ENCODE peak calls at places on chromosomes 2 and 18, in seven cellular contexts. O, N, E, Z, X, K and S are unnamed samples.

GRCh38 chr2:78940998-78941397 is 84.5 kb upstream of the REG3G start:
- DNase-seq in O (no peak), N (no peak), E (no peak), Z (no peak), X (no peak), K (no peak), S (no peak)

GRCh38 chr18:5626130-5626880 is 82.5 kb upstream of the EPB41L3 start:
- DNase-seq in O (no peak), N (peak; percentile 36), E (no peak), Z (no peak), X (no peak), K (no peak), S (no peak)

GRCh38 chr2:231522418-231523180 is 7.6 kb downstream of the NMUR1 start:
- DNase-seq in O (no peak), N (no peak), E (no peak), Z (no peak), X (peak; percentile 58), K (no peak), S (no peak)

GRCh38 chr18:45690975-45691815 is 32.8 kb upstream of the SLC14A1 start:
- DNase-seq in O (peak; percentile 72), N (peak; percentile 90), E (peak; percentile 34), Z (peak; percentile 77), X (peak; percentile 71), K (peak; percentile 79), S (no peak)

GRCh38 chr2:205903549-205904129 is 182.3 kb downstream of the INO80D start:
- DNase-seq in O (no peak), N (peak; percentile 74), E (no peak), Z (no peak), X (no peak), K (peak; percentile 74), S (no peak)

GRCh38 chr2:169775765-169776482 is 22.7 kb upstream of the SSB start:
- DNase-seq in O (no peak), N (no peak), E (no peak), Z (no peak), X (no peak), K (no peak), S (no peak)

GRCh38 chr2:186603208-186603765 is 13.4 kb downstream of the ITGAV start:
- DNase-seq in O (no peak), N (no peak), E (no peak), Z (no peak), X (no peak), K (no peak), S (no peak)

GRCh38 chr18:33169218-33169617 is 271.3 kb downstream of the CCDC178 start:
- DNase-seq in O (no peak), N (no peak), E (no peak), Z (no peak), X (no peak), K (no peak), S (no peak)

GRCh38 chr2:232891621-232892071 is 21.6 kb downstream of the SNORC start:
- DNase-seq in O (no peak), N (no peak), E (no peak), Z (peak; percentile 45), X (no peak), K (no peak), S (peak; percentile 53)

GRCh38 chr2:32383858-32384257 is 27.0 kb downstream of the BIRC6 start:
- DNase-seq in O (no peak), N (no peak), E (no peak), Z (no peak), X (no peak), K (no peak), S (no peak)

GRCh38 chr2:154700142-154700541 is 1.6 kb downstream of the KCNJ3 start:
- DNase-seq in O (no peak), N (no peak), E (no peak), Z (no peak), X (no peak), K (no peak), S (no peak)

GRCh38 chr2:127423476-127423840 is 5.2 kb downstream of the PROC start:
- DNase-seq in O (no peak), N (no peak), E (no peak), Z (no peak), X (no peak), K (peak; percentile 68), S (no peak)

GRCh38 chr2:208584387-208584965 is 177.9 kb downstream of the PTH2R start:
- DNase-seq in O (no peak), N (no peak), E (no peak), Z (no peak), X (no peak), K (no peak), S (no peak)

GRCh38 chr18:10072659-10073309 is 159.0 kb downstream of the VAPA start:
- DNase-seq in O (no peak), N (peak; percentile 18), E (no peak), Z (no peak), X (no peak), K (no peak), S (no peak)

GRCh38 chr2:134074619-134075018 is 179.3 kb upstream of the MGAT5 start:
- DNase-seq in O (no peak), N (no peak), E (no peak), Z (no peak), X (no peak), K (no peak), S (no peak)

GRCh38 chr2:106990307-106990706 is 104.3 kb upstream of the ST6GAL2 start:
- DNase-seq in O (no peak), N (no peak), E (no peak), Z (no peak), X (no peak), K (no peak), S (no peak)

GRCh38 chr2:152322222-152322621 is 12.8 kb upstream of the FMNL2 start:
- DNase-seq in O (no peak), N (no peak), E (no peak), Z (no peak), X (no peak), K (no peak), S (no peak)

GRCh38 chr2:74130211-74130995 is 17.3 kb downstream of the BOLA3 start:
- DNase-seq in O (no peak), N (peak; percentile 99), E (no peak), Z (no peak), X (no peak), K (no peak), S (no peak)

DNA sequence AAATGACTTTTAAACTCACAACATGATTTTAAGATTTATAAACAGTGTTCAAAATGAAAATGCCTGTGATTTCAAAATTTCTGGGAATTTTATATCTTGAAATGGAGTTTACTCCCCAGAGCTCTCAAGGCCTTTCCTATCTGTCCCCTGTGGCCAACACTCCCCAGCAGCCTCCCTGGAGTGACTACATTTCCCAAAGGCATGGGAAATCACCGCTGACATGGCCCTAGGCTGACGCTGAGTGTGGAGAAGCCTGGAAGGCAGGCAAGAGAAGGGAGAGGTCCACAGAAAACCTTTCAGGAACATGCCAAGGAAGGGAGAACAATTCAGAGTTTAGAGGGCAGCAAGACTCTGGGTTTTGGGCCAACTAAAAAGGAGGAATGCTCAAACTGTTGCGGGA is 20.2 kb upstream of the ZFP36L2 start:
- DNase-seq in O (no peak), N (no peak), E (no peak), Z (no peak), X (no peak), K (no peak), S (no peak)
- H3K27ac ChIP-seq in O (no peak overlapping the region), N (peak overlapping the region; percentile 58), E (no peak overlapping the region), Z (no peak overlapping the region), X (no peak overlapping the region), K (no peak overlapping the region), S (no peak overlapping the region)

DNA sequence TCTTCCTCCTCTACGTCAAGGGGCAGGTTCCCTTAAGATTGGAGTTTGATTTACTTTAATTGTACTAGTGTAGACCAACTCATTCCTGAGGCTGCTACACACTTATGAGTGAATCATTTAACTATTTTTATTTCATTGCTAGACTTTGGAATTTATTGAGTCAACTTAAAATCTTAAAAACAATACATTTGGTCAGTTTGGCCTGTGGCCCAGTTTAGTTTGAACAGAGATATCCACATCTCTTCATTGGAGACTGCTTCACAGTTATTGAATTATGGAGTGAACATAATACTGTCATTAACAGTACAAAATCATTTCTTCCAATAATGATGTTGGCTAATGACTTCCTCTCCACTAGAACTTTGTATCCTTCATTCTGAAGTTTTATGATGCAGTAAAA is 34.5 kb upstream of the STPG4 start:
- DNase-seq in O (no peak), N (no peak), E (no peak), Z (no peak), X (no peak), K (no peak), S (no peak)
- H3K27ac ChIP-seq in O (no peak overlapping the region), N (no peak overlapping the region), E (peak overlapping the region; percentile 68), Z (no peak overlapping the region), X (peak overlapping the region; percentile 89), K (peak overlapping the region; percentile 20), S (peak overlapping the region; percentile 81)

GRCh38 chr2:18066894-18067293 is 188.4 kb downstream of the KCNS3 start:
- DNase-seq in O (no peak), N (no peak), E (no peak), Z (no peak), X (no peak), K (no peak), S (no peak)

GRCh38 chr2:18067980-18068379 is 189.5 kb downstream of the KCNS3 start:
- DNase-seq in O (no peak), N (no peak), E (no peak), Z (no peak), X (no peak), K (no peak), S (no peak)

GRCh38 chr2:18063826-18064485 is 185.5 kb downstream of the KCNS3 start:
- DNase-seq in O (no peak), N (no peak), E (no peak), Z (no peak), X (no peak), K (no peak), S (no peak)

GRCh38 chr2:18062892-18063291 is 184.4 kb downstream of the KCNS3 start:
- DNase-seq in O (no peak), N (no peak), E (no peak), Z (no peak), X (no peak), K (no peak), S (no peak)

GRCh38 chr2:18065264-18065663 is 186.8 kb downstream of the KCNS3 start:
- DNase-seq in O (no peak), N (no peak), E (no peak), Z (no peak), X (no peak), K (no peak), S (no peak)
- H3K27ac ChIP-seq in O (no peak overlapping the region), N (no peak overlapping the region), E (no peak overlapping the region), Z (no peak overlapping the region), X (no peak overlapping the region), K (no peak overlapping the region), S (no peak overlapping the region)

GRCh38 chr2:219598308-219599078 is 836 bp downstream of the STK11IP start:
- DNase-seq in O (no peak), N (no peak), E (no peak), Z (no peak), X (no peak), K (no peak), S (no peak)
- H3K27ac ChIP-seq in O (peak overlapping the region; percentile 70), N (peak overlapping the region; percentile 63), E (peak overlapping the region; percentile 95), Z (peak overlapping the region; percentile 89), X (peak overlapping the region; percentile 92), K (peak overlapping the region; percentile 93), S (peak overlapping the region; percentile 87)

GRCh38 chr2:2932692-2933305 is 444.8 kb downstream of the EIPR1 start:
- DNase-seq in O (no peak), N (no peak), E (no peak), Z (no peak), X (no peak), K (no peak), S (no peak)
- H3K27ac ChIP-seq in O (no peak overlapping the region), N (no peak overlapping the region), E (no peak overlapping the region), Z (no peak overlapping the region), X (no peak overlapping the region), K (no peak overlapping the region), S (no peak overlapping the region)